ENCODE peak calls at places on chromosomes 2 and 18, in five cellular contexts. Z is trophoblast cell, V is mesenchymal stem cell, Q is GM23338, K is Karpas-422. T is an unnamed sample.

GRCh38 chr2:227351639-227352038 is 26.6 kb downstream of the MFF start:
- DNase-seq in Z (no peak), V (no peak), Q (no peak), K (no peak), T (no peak)

GRCh38 chr18:61865466-61866165 is 27.2 kb downstream of the RNF152 start:
- DNase-seq in Z (no peak), V (peak), Q (no peak), K (no peak), T (no peak)

GRCh38 chr2:100953406-100954043 is 48.6 kb upstream of the RPL31 start:
- DNase-seq in Z (no peak), V (no peak), Q (no peak), K (no peak), T (no peak)

GRCh38 chr2:45904931-45905642 is 253.6 kb downstream of the PRKCE start:
- DNase-seq in Z (no peak), V (no peak), Q (no peak), K (no peak), T (no peak)

GRCh38 chr18:59612461-59612860 is 84.8 kb downstream of the CCBE1 start:
- DNase-seq in Z (no peak), V (no peak), Q (peak), K (no peak), T (no peak)

GRCh38 chr18:76569644-76570415 is 74.8 kb upstream of the ZNF516 start:
- DNase-seq in Z (no peak), V (no peak), Q (no peak), K (no peak), T (no peak)

GRCh38 chr18:70377317-70377799 is 88.5 kb downstream of the SOCS6 start:
- DNase-seq in Z (no peak), V (peak), Q (no peak), K (no peak), T (no peak)

GRCh38 chr2:229045671-229046070 is 225.4 kb downstream of the PID1 start:
- DNase-seq in Z (no peak), V (no peak), Q (no peak), K (no peak), T (no peak)

GRCh38 chr2:101125374-101125773 is 25.8 kb downstream of the TBC1D8 start:
- DNase-seq in Z (peak), V (peak), Q (no peak), K (no peak), T (no peak)

GRCh38 chr2:9556121-9556869 is 665 bp upstream of the ADAM17 start:
- DNase-seq in Z (peak), V (peak), Q (no peak), K (peak), T (no peak)

GRCh38 chr2:133561045-133561852 is 7.0 kb downstream of the NCKAP5 start:
- DNase-seq in Z (peak), V (peak), Q (peak), K (peak), T (peak)

GRCh38 chr18:28087173-28087563 is 89.8 kb downstream of the CDH2 start:
- DNase-seq in Z (no peak), V (no peak), Q (no peak), K (no peak), T (no peak)

GRCh38 chr2:136112317-136112891 is 5.5 kb downstream of the CXCR4 start:
- DNase-seq in Z (no peak), V (no peak), Q (no peak), K (no peak), T (no peak)

GRCh38 chr2:128198666-128199065 is 107.7 kb downstream of the UGGT1 start:
- DNase-seq in Z (no peak), V (no peak), Q (no peak), K (no peak), T (no peak)

GRCh38 chr2:203813684-203814083 is 53.9 kb upstream of the CTLA4 start:
- DNase-seq in Z (no peak), V (no peak), Q (no peak), K (no peak), T (no peak)

GRCh38 chr2:36507408-36507812 is 90.6 kb downstream of the FEZ2 start:
- DNase-seq in Z (peak), V (peak), Q (peak), K (peak), T (peak)

GRCh38 chr2:54060000-54060399 is 55.4 kb upstream of the ACYP2 start:
- DNase-seq in Z (no peak), V (no peak), Q (no peak), K (no peak), T (no peak)

GRCh38 chr2:171347158-171347557 is 86.6 kb downstream of the METTL8 start:
- DNase-seq in Z (no peak), V (peak), Q (no peak), K (no peak), T (peak)

GRCh38 chr2:67463810-67464209 is 66.7 kb downstream of the ETAA1 start:
- DNase-seq in Z (peak), V (peak), Q (no peak), K (peak), T (peak)

GRCh38 chr2:208228481-208228880 is 26.4 kb downstream of the IDH1 start:
- DNase-seq in Z (no peak), V (no peak), Q (no peak), K (no peak), T (no peak)

GRCh38 chr2:124027182-124027581 is 2.1 kb downstream of the CNTNAP5 start:
- DNase-seq in Z (peak), V (peak), Q (peak), K (peak), T (peak)

GRCh38 chr18:14086459-14087231 is 45.6 kb downstream of the ZNF519 start:
- DNase-seq in Z (peak), V (peak), Q (peak), K (peak), T (peak)

GRCh38 chr2:209644842-209645241 is 126.8 kb upstream of the UNC80 start:
- DNase-seq in Z (no peak), V (no peak), Q (no peak), K (no peak), T (no peak)

GRCh38 chr2:144370937-144371584 is 148.9 kb downstream of the ZEB2 start:
- DNase-seq in Z (no peak), V (peak), Q (no peak), K (no peak), T (peak)

GRCh38 chr2:166042768-166043390 is 84.9 kb downstream of the SCN1A start:
- DNase-seq in Z (no peak), V (no peak), Q (no peak), K (no peak), T (no peak)

GRCh38 chr2:239393941-239394340 is 6.9 kb downstream of the HDAC4 start:
- DNase-seq in Z (no peak), V (peak), Q (no peak), K (no peak), T (no peak)

GRCh38 chr2:57497489-57498096 is 549.0 kb upstream of the VRK2 start:
- DNase-seq in Z (peak), V (peak), Q (peak), K (peak), T (peak)

GRCh38 chr2:134667541-134667940 is 51.3 kb downstream of the TMEM163 start:
- DNase-seq in Z (no peak), V (no peak), Q (no peak), K (no peak), T (no peak)

GRCh38 chr18:11553098-11553940 is 56.1 kb upstream of the SLC35G4 start:
- DNase-seq in Z (peak), V (peak), Q (peak), K (peak), T (peak)

GRCh38 chr2:229586746-229587705 is 127.3 kb downstream of the DNER start:
- DNase-seq in Z (peak), V (peak), Q (peak), K (peak), T (peak)

DNA sequence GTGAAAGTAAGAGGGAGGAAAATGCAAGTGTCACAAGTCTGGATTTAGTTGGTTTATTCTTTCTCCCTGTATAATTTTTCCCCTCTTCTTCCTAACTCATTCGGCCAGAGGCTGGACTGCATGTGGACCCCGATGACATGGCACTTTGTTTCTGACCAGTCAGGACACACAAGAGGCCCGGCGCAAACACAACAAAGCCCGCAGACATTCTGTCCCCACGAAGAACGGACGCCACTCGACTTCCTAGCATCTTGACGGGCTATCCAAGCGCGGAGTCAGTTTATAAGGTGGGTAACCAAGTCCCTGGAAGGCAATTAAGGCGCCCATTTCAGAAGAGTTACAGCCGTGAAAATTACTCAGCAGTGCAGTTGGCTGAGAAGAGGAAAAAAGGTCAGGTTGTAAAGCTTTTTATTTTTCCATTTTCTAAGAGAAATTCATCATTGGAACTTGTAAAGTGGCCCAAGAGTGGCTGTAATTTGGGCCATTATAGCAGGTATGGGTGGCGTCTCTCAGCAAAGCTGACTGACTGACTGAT is at the start of gene TPO:
- DNase-seq in Z (no peak), V (no peak), Q (no peak), K (no peak), T (no peak)
- H3K27ac ChIP-seq in Z (no peak), V (no peak), Q (no peak), K (no peak), T (no peak)

GRCh38 chr2:191032588-191033429 is 18.8 kb upstream of the STAT1 start:
- DNase-seq in Z (peak), V (no peak), Q (no peak), K (no peak), T (no peak)
- H2AFZ ChIP-seq in Z (no peak), V (no peak), Q (peak), K (no peak), T (no peak)

GRCh38 chr2:215973954-215974699 is 39.2 kb downstream of the MREG start:
- DNase-seq in Z (peak), V (no peak), Q (no peak), K (no peak), T (no peak)

GRCh38 chr2:215971671-215972070 is 41.7 kb downstream of the MREG start:
- DNase-seq in Z (peak), V (no peak), Q (no peak), K (no peak), T (no peak)

GRCh38 chr2:215970425-215970824 is 42.9 kb downstream of the MREG start:
- DNase-seq in Z (no peak), V (no peak), Q (no peak), K (no peak), T (no peak)

GRCh38 chr2:215974700-215975429 is 38.5 kb downstream of the MREG start:
- DNase-seq in Z (no peak), V (no peak), Q (no peak), K (no peak), T (no peak)

DNA sequence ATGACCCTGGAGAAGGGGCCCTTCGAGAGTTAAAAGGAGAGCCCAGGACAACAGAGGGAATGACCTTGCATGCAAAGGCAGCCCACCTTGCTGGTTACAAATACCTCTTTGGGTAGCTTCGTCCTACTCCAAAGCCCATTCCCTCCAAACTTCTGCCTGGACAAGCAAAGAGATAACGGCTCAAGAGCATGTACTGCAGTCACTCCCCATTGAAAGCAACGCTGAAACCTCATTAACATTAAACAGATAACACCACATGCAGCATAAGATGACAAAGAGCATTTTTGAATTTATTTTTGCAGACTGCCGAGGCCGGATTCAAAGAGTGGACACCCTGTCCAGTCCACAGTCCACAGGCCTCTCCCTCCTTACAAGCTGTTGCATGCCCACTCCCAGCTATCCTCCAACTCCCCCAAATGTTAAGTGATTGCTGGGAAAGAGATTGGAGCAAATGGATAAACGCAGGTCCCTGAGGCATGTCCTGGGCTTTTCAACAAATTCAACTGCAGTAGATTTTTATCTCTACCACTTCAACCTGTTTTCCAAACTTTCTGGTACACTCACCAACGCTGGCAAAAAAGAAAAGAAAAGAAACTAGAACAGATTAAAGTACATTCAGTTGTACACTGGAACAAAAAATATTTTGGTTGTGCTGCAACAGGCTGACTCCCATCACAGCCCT is 40.1 kb downstream of the MREG start:
- DNase-seq in Z (no peak), V (no peak), Q (no peak), K (no peak), T (no peak)
- H3K4me2 ChIP-seq in Z (peak), V (no peak), Q (no peak), K (no peak), T (no peak)

DNA sequence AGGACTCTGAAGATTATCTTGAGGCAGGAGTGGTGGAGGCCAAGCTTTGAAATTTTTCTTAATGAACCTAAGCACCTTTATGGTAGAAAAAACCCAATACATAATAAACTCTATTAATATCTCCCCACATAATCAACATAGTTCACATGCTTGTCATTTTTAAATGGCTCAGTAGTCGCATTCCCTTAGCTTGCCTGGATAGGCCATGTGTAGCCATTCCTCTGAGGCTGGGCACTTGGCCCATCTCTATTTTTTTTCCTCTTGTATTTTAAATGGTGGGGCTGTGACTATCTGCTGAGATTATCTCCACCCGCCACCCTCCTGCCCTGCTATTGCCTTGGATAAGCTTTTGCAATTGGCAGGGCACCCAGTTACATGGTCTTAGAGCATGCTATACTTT is 143.1 kb downstream of the FHOD3 start:
- DNase-seq in Z (peak), V (no peak), Q (no peak), K (no peak), T (no peak)
- H3K27ac ChIP-seq in Z (no peak), V (peak), Q (no peak), K (no peak), T (no peak)

T was measured in MM.1S.